ENCODE peak calls at places on chromosomes 6 and 20, in nine cellular contexts. X, I, R, K, F, O, H, P and L are unnamed samples. For H3K36me3, the result is how much of the 10 kb centered on the place peaks cover.

GRCh38 chr6:152094992-152095592 is 287.6 kb downstream of the ESR1 start:
- DNase-seq in X (peak), I (no peak), R (peak), K (peak), F (no peak), O (peak), H (peak), P (no peak), L (peak)

GRCh38 chr20:61797971-61798411 is 267.7 kb downstream of the TAF4 start:
- DNase-seq in X (no peak), I (no peak), R (no peak), K (no peak), F (no peak), O (no peak), H (no peak), P (no peak), L (no peak)

GRCh38 chr6:20370393-20370792 is 31.3 kb upstream of the E2F3 start:
- DNase-seq in X (no peak), I (no peak), R (no peak), K (no peak), F (no peak), O (no peak), H (no peak), P (no peak), L (no peak)

GRCh38 chr6:127120109-127120786 is 1.8 kb downstream of the RSPO3 start:
- DNase-seq in X (no peak), I (peak), R (no peak), K (no peak), F (no peak), O (no peak), H (peak), P (peak), L (no peak)

GRCh38 chr6:32947552-32948465 is 5.1 kb downstream of the HLA-DMA start:
- DNase-seq in X (no peak), I (no peak), R (no peak), K (peak), F (peak), O (no peak), H (no peak), P (peak), L (no peak)

GRCh38 chr6:20575125-20575524 is 40.9 kb downstream of the CDKAL1 start:
- DNase-seq in X (no peak), I (no peak), R (no peak), K (peak), F (no peak), O (no peak), H (no peak), P (no peak), L (no peak)

GRCh38 chr20:50575869-50576720 is 65.9 kb downstream of the PTPN1 start:
- DNase-seq in X (peak), I (peak), R (peak), K (peak), F (peak), O (peak), H (peak), P (peak), L (peak)

GRCh38 chr20:49347156-49347555 is 69.3 kb upstream of the ZNFX1 start:
- DNase-seq in X (no peak), I (no peak), R (no peak), K (no peak), F (no peak), O (no peak), H (no peak), P (no peak), L (no peak)

GRCh38 chr6:89298680-89299450 is 16.2 kb downstream of the GABRR2 start:
- DNase-seq in X (no peak), I (no peak), R (no peak), K (peak), F (peak), O (no peak), H (no peak), P (no peak), L (no peak)

GRCh38 chr6:90178294-90178678 is 118.4 kb downstream of the BACH2 start:
- DNase-seq in X (no peak), I (no peak), R (no peak), K (no peak), F (no peak), O (no peak), H (no peak), P (no peak), L (no peak)

GRCh38 chr6:116309657-116310056 is 29.9 kb upstream of the TSPYL1 start:
- DNase-seq in X (no peak), I (no peak), R (no peak), K (no peak), F (no peak), O (no peak), H (no peak), P (no peak), L (no peak)

GRCh38 chr6:72621243-72622093 is at the start of gene KCNQ5:
- DNase-seq in X (no peak), I (peak), R (peak), K (no peak), F (peak), O (peak), H (no peak), P (peak), L (no peak)

GRCh38 chr6:156870926-156871539 is 93.9 kb downstream of the ARID1B start:
- DNase-seq in X (no peak), I (no peak), R (no peak), K (no peak), F (no peak), O (no peak), H (no peak), P (no peak), L (no peak)

GRCh38 chr6:100780648-100781047 is 100.5 kb downstream of the ASCC3 start:
- DNase-seq in X (no peak), I (no peak), R (no peak), K (no peak), F (no peak), O (no peak), H (no peak), P (no peak), L (no peak)

GRCh38 chr6:84224251-84224650 is 3.2 kb downstream of the CEP162 start:
- DNase-seq in X (no peak), I (no peak), R (no peak), K (no peak), F (no peak), O (no peak), H (no peak), P (no peak), L (no peak)

GRCh38 chr20:24797864-24798655 is 151.0 kb upstream of the CST7 start:
- DNase-seq in X (no peak), I (no peak), R (no peak), K (no peak), F (no peak), O (no peak), H (no peak), P (no peak), L (no peak)

GRCh38 chr20:25207149-25207959 is 11.8 kb downstream of the ENTPD6 start:
- DNase-seq in X (no peak), I (no peak), R (no peak), K (no peak), F (no peak), O (no peak), H (peak), P (no peak), L (no peak)

GRCh38 chr20:41183391-41183790 is 46.0 kb downstream of the PLCG1 start:
- DNase-seq in X (no peak), I (no peak), R (no peak), K (no peak), F (no peak), O (no peak), H (peak), P (no peak), L (peak)

GRCh38 chr6:81484251-81484650 is 268.2 kb downstream of the TENT5A start:
- DNase-seq in X (no peak), I (no peak), R (no peak), K (no peak), F (no peak), O (no peak), H (no peak), P (no peak), L (no peak)

GRCh38 chr6:75374913-75375530 is 90.4 kb upstream of the TMEM30A start:
- DNase-seq in X (no peak), I (no peak), R (no peak), K (no peak), F (no peak), O (no peak), H (no peak), P (peak), L (no peak)

GRCh38 chr6:50030777-50031562 is 9.2 kb upstream of the DEFB110 start:
- DNase-seq in X (no peak), I (no peak), R (no peak), K (peak), F (no peak), O (no peak), H (no peak), P (peak), L (no peak)

GRCh38 chr20:4161447-4162251 is 146.3 kb upstream of the RNF24 start:
- DNase-seq in X (no peak), I (no peak), R (no peak), K (peak), F (no peak), O (peak), H (no peak), P (peak), L (no peak)

GRCh38 chr6:1580109-1580508 is 29.6 kb upstream of the FOXC1 start:
- DNase-seq in X (no peak), I (no peak), R (no peak), K (no peak), F (no peak), O (no peak), H (no peak), P (no peak), L (no peak)

GRCh38 chr20:18750735-18751134 is 62.8 kb upstream of the SCP2D1 start:
- DNase-seq in X (no peak), I (no peak), R (no peak), K (peak), F (no peak), O (no peak), H (no peak), P (no peak), L (no peak)

DNA sequence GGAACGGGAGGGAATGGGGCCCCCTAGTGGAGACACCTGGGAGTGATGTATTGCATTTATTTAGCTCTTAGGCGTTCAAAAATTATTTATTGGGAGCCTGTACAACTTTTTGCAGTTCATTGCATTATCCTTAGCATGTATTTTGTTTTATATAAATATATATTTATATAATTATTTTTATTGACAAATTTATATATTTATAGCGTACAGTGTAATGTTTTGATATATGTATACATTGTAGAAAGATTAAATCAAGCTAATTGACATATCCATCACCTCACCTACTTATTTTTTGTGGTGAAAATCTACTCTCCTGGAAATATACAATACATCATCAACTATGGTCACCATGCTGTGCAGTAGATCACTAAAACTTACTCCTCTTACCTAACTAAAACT is 975 bp downstream of the SIRT5 start:
- DNase-seq in X (no peak), I (no peak), R (no peak), K (no peak), F (no peak), O (no peak), H (no peak), P (no peak), L (no peak)
- H3K4me3 ChIP-seq in X (peak), I (peak), R (peak), K (peak), F (peak), O (peak), H (peak), P (peak), L (peak)

DNA sequence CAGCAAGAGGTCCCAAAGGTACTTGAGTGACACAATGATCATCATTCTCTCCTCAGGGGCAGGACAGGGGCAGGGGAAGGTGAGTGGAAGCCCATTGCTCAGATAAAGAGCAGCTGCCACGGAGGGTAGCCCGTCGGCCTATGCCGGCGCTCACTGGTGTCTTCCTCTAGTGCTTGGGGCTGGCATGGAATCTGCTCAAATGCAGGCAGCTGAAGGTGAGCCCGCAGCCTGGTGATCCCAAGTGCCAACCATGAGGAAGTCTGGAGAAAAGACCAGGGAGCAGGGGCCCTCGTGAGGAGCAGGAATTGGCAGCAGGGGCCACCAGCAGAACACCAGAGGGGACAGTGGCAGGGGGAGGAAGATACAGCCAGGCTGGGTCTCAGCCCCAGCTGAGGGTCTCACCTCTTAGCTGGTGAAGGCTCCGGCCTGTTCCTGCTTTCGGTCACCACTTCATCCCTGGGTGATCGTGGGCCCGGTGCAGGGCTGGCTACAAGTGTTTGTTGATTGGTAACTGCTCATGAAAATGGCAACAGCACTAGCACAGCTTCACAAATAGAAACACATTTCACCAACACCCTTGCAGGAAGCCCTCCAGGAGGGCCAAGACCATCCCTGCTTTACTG is 24.7 kb downstream of the RBCK1 start:
- DNase-seq in X (no peak), I (no peak), R (no peak), K (no peak), F (no peak), O (peak), H (peak), P (no peak), L (no peak)
- H3K36me3 ChIP-seq in X (half or more), I (under half), R (half or more), K (half or more), F (under half), O (under half), H (half or more), P (under half), L (half or more)

GRCh38 chr6:132919476-132919875 is 105.1 kb downstream of the RPS12 start:
- DNase-seq in X (peak), I (no peak), R (peak), K (no peak), F (no peak), O (peak), H (peak), P (peak), L (peak)
- H3K4me3 ChIP-seq in X (no peak), I (no peak), R (peak), K (no peak), F (no peak), O (no peak), H (no peak), P (no peak), L (no peak)

DNA sequence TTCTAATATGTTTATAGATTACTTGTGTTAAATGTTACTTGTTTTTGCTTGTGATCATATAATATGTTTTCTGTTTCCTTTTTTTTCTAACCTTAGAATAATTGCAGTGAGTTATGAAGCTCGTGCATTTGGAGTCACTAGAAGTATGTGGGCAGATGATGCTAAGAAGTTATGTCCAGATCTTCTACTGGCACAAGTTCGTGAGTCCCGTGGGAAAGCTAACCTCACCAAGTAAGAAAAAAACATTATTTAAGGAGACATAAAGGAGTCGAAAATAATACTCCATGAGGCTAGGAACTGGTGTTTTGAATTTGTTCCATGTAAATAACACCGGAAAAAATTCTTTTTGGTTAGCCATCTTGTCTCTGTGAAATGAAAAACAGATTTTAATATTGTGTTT is 6.9 kb downstream of the POLH start:
- DNase-seq in X (no peak), I (no peak), R (no peak), K (no peak), F (no peak), O (no peak), H (no peak), P (no peak), L (no peak)
- H3K36me3 ChIP-seq in X (half or more), I (under half), R (half or more), K (half or more), F (under half), O (under half), H (half or more), P (under half), L (under half)